ENCODE peak calls at places on chromosomes 2 and 18, in eight cellular contexts. N, M, I, H, U, G, P and K are unnamed samples.

GRCh38 chr2:152106464-152106863 is 7.6 kb upstream of the CACNB4 start:
- DNase-seq in N (no peak), G (no peak), I (no peak), H (no peak), P (no peak), M (no peak), U (no peak), K (no peak)

GRCh38 chr2:23497536-23497935 is 112.6 kb downstream of the KLHL29 start:
- DNase-seq in M (no peak), I (peak; percentile 10), U (no peak), N (no peak), G (no peak), H (no peak), P (no peak), K (no peak)

GRCh38 chr2:16246281-16246850 is 306.0 kb downstream of the MYCN start:
- DNase-seq in U (no peak), G (no peak), M (no peak), H (no peak), P (no peak), I (no peak), N (no peak), K (no peak)

GRCh38 chr2:68839260-68839833 is 31.9 kb downstream of the BMP10 start:
- DNase-seq in I (no peak), H (no peak), G (no peak), U (no peak), N (no peak), M (no peak), P (no peak), K (no peak)

GRCh38 chr18:49227456-49227855 is 233.0 kb downstream of the DYM start:
- DNase-seq in U (no peak), N (no peak), H (no peak), I (no peak), P (no peak), M (no peak), G (no peak), K (peak; percentile 59)

GRCh38 chr18:27240383-27240782 is 55.3 kb upstream of the CHST9 start:
- DNase-seq in I (no peak), G (no peak), U (no peak), M (no peak), P (no peak), H (no peak), N (no peak), K (no peak)

GRCh38 chr2:142603761-142604160 is 273.7 kb upstream of the KYNU start:
- DNase-seq in M (no peak), I (no peak), G (no peak), U (no peak), N (no peak), P (no peak), H (no peak), K (no peak)

GRCh38 chr2:239168575-239168974 is 232.2 kb downstream of the HDAC4 start:
- DNase-seq in N (peak; percentile 10), H (no peak), M (peak; percentile 4), U (no peak), G (no peak), I (peak; percentile 44), P (peak; percentile 9), K (no peak)

GRCh38 chr2:85579266-85579935 is 2.0 kb downstream of the VAMP8 start:
- DNase-seq in N (no peak), G (no peak), I (peak; percentile 58), H (no peak), P (no peak), M (no peak), U (no peak), K (no peak)

GRCh38 chr2:20282916-20283592 is 58.1 kb upstream of the SDC1 start:
- DNase-seq in N (peak; percentile 53), M (peak; percentile 75), P (no peak), H (peak; percentile 81), U (peak; percentile 56), G (peak; percentile 74), I (peak; percentile 66), K (peak; percentile 51)

GRCh38 chr2:159961005-159961404 is 101.4 kb downstream of the PLA2R1 start:
- DNase-seq in I (no peak), G (no peak), N (no peak), P (no peak), M (no peak), H (no peak), U (peak; percentile 55), K (no peak)

GRCh38 chr2:175574069-175574468 is 392.6 kb upstream of the ATP5MC3 start:
- DNase-seq in N (no peak), H (no peak), U (no peak), I (no peak), P (no peak), M (no peak), G (no peak), K (no peak)

GRCh38 chr18:9539283-9539682 is 64.0 kb downstream of the RALBP1 start:
- DNase-seq in U (peak; percentile 80), G (no peak), M (no peak), N (no peak), P (no peak), I (no peak), H (no peak), K (peak; percentile 15)

GRCh38 chr2:160651416-160652200 is 158.0 kb upstream of the RBMS1 start:
- DNase-seq in H (no peak), U (peak; percentile 72), G (no peak), I (no peak), N (no peak), M (no peak), P (no peak), K (no peak)

GRCh38 chr18:59502222-59502898 is 143.3 kb upstream of the LMAN1 start:
- DNase-seq in N (peak; percentile 74), U (peak; percentile 88), M (peak; percentile 30), P (peak; percentile 43), G (no peak), H (peak; percentile 36), I (no peak), K (peak; percentile 79)

DNA sequence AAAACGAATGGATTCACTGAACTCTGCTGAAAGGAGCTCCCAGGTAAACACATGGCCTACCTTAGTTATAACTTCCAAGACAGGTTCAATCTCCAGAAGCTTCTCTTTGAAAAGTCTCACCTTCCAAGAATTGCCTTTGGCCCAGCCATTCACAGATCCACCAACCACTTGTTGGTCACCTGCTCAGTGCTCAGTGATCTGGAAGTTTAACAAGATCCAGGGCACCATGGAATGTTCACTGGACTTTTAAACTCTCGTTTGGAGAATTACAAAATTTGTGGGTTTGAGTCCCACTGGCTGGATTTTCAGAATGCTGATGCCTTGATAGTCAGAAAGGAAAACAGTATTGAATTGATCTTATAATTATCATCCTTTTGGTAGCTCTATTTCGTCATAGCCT is 9.4 kb downstream of the GPR39 start:
- DNase-seq in H (no peak), I (no peak), P (no peak), N (no peak), M (no peak), U (no peak), G (no peak), K (no peak)
- H3K9me3 ChIP-seq in H (no peaks in the 10 kb centered on the region), I (no peaks in the 10 kb centered on the region), P (no peaks in the 10 kb centered on the region), N (no peaks in the 10 kb centered on the region), M (no peaks in the 10 kb centered on the region), U (no peaks in the 10 kb centered on the region), G (no peaks in the 10 kb centered on the region), K (no peaks in the 10 kb centered on the region)

GRCh38 chr18:44803019-44803650 is 122.4 kb downstream of the SETBP1 start:
- DNase-seq in P (no peak), M (peak; percentile 24), U (peak; percentile 75), N (peak; percentile 87), G (peak; percentile 78), I (peak; percentile 79), H (peak; percentile 86), K (no peak)
- H3K4me3 ChIP-seq in P (no peak overlapping the region), M (peak overlapping the region; percentile 15), U (no peak overlapping the region), N (no peak overlapping the region), G (no peak overlapping the region), I (peak overlapping the region; percentile 54), H (no peak overlapping the region), K (no peak overlapping the region)

GRCh38 chr2:46827274-46827930 is 88.2 kb downstream of the MCFD2 start:
- DNase-seq in P (no peak), M (no peak), G (no peak), I (no peak), U (peak; percentile 68), N (no peak), H (no peak), K (no peak)
- H3K36me3 ChIP-seq in P (no peaks in the 10 kb centered on the region), M (no peaks in the 10 kb centered on the region), G (no peaks in the 10 kb centered on the region), I (no peaks in the 10 kb centered on the region), U (no peaks in the 10 kb centered on the region), N (no peaks in the 10 kb centered on the region), H (no peaks in the 10 kb centered on the region), K (no peaks in the 10 kb centered on the region)

GRCh38 chr18:79934311-79935097 is 16.9 kb downstream of the SLC66A2 start:
- DNase-seq in P (peak; percentile 56), N (peak; percentile 7), I (peak; percentile 44), H (peak; percentile 54), G (no peak), M (peak; percentile 65), U (no peak), K (no peak)

GRCh38 chr18:79935499-79935898 is 16.0 kb downstream of the SLC66A2 start:
- DNase-seq in P (peak; percentile 11), M (no peak), I (peak; percentile 39), N (no peak), G (no peak), U (no peak), H (no peak), K (no peak)

GRCh38 chr18:79932907-79933306 is 18.5 kb downstream of the SLC66A2 start:
- DNase-seq in M (no peak), P (no peak), N (no peak), G (no peak), I (no peak), H (no peak), U (no peak), K (no peak)

GRCh38 chr18:79935098-79935480 is 16.4 kb downstream of the SLC66A2 start:
- DNase-seq in G (no peak), N (peak; percentile 3), M (no peak), U (no peak), H (no peak), P (peak; percentile 8), I (peak; percentile 11), K (no peak)

GRCh38 chr18:79933765-79934164 is 17.7 kb downstream of the SLC66A2 start:
- DNase-seq in N (peak; percentile 2), P (peak; percentile 35), H (peak; percentile 86), G (no peak), U (peak; percentile 28), M (no peak), I (peak; percentile 33), K (no peak)
- H3K9me3 ChIP-seq in N (peaks cover 42% of the 10 kb centered on the region), P (no peaks in the 10 kb centered on the region), H (peaks cover 15% of the 10 kb centered on the region), G (peaks cover 56% of the 10 kb centered on the region), U (no peaks in the 10 kb centered on the region), M (peaks cover 50% of the 10 kb centered on the region), I (peaks cover 22% of the 10 kb centered on the region), K (peaks cover 38% of the 10 kb centered on the region)